ENCODE peak calls at places on chromosome 2, in six cellular contexts. P is Calu3; W is stimulated activated CD4-positive, alpha-beta T cell treated with anti-CD3 and anti-CD28 coated beads, Interleukin-15, amount 100 ng/mL, for 24 hours; B is fibroblast of the conjunctiva; F is H7; Z is choroid plexus epithelial cell. L is an unnamed sample.

GRCh38 chr2:202377308-202377736 is 1.2 kb downstream of the BMPR2 start:
- DNase-seq in F (peak), P (peak), W (peak), Z (peak), B (no peak), L (no peak)

GRCh38 chr2:199861116-199861774 is 10.3 kb upstream of the FTCDNL1 start:
- DNase-seq in Z (peak), P (no peak), B (peak), F (no peak), W (no peak), L (no peak)

GRCh38 chr2:219171231-219171651 is 1.4 kb upstream of the SLC23A3 start:
- DNase-seq in B (peak), Z (peak), F (peak), W (peak), P (peak), L (no peak)

GRCh38 chr2:152950125-152950524 is 231.7 kb downstream of the ARL6IP6 start:
- DNase-seq in Z (peak), F (peak), P (peak), B (no peak), W (no peak), L (no peak)

GRCh38 chr2:120709608-120710041 is 26.0 kb upstream of the GLI2 start:
- DNase-seq in F (peak), W (no peak), B (no peak), Z (no peak), P (no peak), L (no peak)

GRCh38 chr2:1675633-1676032 is 68.7 kb downstream of the PXDN start:
- DNase-seq in B (peak), W (no peak), Z (peak), P (no peak), F (no peak), L (no peak)

GRCh38 chr2:9884436-9884835 is 41.2 kb downstream of the TAF1B start:
- DNase-seq in W (no peak), B (no peak), F (peak), Z (no peak), P (no peak), L (no peak)

GRCh38 chr2:176675557-176676256 is 406.5 kb downstream of the MTX2 start:
- DNase-seq in F (peak), P (peak), B (no peak), W (no peak), Z (no peak), L (no peak)

GRCh38 chr2:172928754-172929153 is 146.9 kb upstream of the MAP3K20 start:
- DNase-seq in W (no peak), B (peak), P (no peak), Z (peak), F (no peak), L (no peak)

GRCh38 chr2:191657977-191658376 is 20.0 kb upstream of the NABP1 start:
- DNase-seq in Z (peak), P (no peak), W (no peak), B (peak), F (no peak), L (no peak)

GRCh38 chr2:71680925-71681324 is 227.6 kb downstream of the DYSF start:
- DNase-seq in W (no peak), Z (no peak), P (no peak), F (no peak), B (no peak), L (no peak)

GRCh38 chr2:74511104-74511989 is 2.9 kb upstream of the TLX2 start:
- DNase-seq in Z (no peak), P (no peak), W (no peak), B (no peak), F (no peak), L (no peak)

GRCh38 chr2:23556929-23557328 is 171.9 kb downstream of the KLHL29 start:
- DNase-seq in F (no peak), W (no peak), Z (no peak), P (peak), B (no peak), L (no peak)

GRCh38 chr2:160568861-160569260 is 75.3 kb upstream of the RBMS1 start:
- DNase-seq in W (no peak), P (no peak), B (no peak), Z (no peak), F (no peak), L (no peak)